ENCODE peak calls at places on chromosomes 1 and 21, in eight cellular contexts. C is kidney epithelial cell, S is psoas muscle, K is neuronal stem cell, T is upper lobe of right lung, Y is fibroblast of lung, P is Peyer's patch, J is tibial nerve. G is an unnamed sample. For H3K36me3, the result is how much of the 10 kb centered on the place peaks cover.

GRCh38 chr1:54882483-54882882 is 4.5 kb downstream of the DHCR24 start:
- DNase-seq in C (no peak), S (no peak), K (no peak), T (no peak), Y (no peak), P (no peak), J (no peak), G (no peak)

GRCh38 chr1:109719337-109719837 is 7.3 kb downstream of the GSTM5 start:
- DNase-seq in C (no peak), S (no peak), K (no peak), T (no peak), Y (peak), P (no peak), J (no peak), G (no peak)

GRCh38 chr1:151060241-151061011 is at the start of gene MLLT11:
- DNase-seq in C (no peak), S (peak), K (peak), T (no peak), Y (peak), P (peak), J (no peak), G (no peak)

GRCh38 chr1:100606438-100606837 is 68.5 kb downstream of the GPR88 start:
- DNase-seq in C (peak), S (peak), K (no peak), T (no peak), Y (peak), P (no peak), J (no peak), G (no peak)

GRCh38 chr1:154767315-154768240 is 102.5 kb downstream of the KCNN3 start:
- DNase-seq in C (no peak), S (no peak), K (no peak), T (peak), Y (peak), P (no peak), J (no peak), G (no peak)

GRCh38 chr1:15305366-15305765 is 58.3 kb downstream of the FHAD1 start:
- DNase-seq in C (no peak), S (no peak), K (no peak), T (no peak), Y (no peak), P (no peak), J (no peak), G (no peak)

GRCh38 chr1:219954052-219954451 is 25.7 kb upstream of the SLC30A10 start:
- DNase-seq in C (no peak), S (no peak), K (no peak), T (no peak), Y (no peak), P (no peak), J (no peak), G (no peak)

GRCh38 chr1:160209656-160210046 is 4.5 kb downstream of the PEA15 start:
- DNase-seq in C (no peak), S (peak), K (peak), T (no peak), Y (no peak), P (no peak), J (no peak), G (no peak)

GRCh38 chr1:50783286-50783685 is 176.8 kb downstream of the FAF1 start:
- DNase-seq in C (no peak), S (no peak), K (no peak), T (no peak), Y (peak), P (no peak), J (no peak), G (no peak)

GRCh38 chr1:223410036-223410435 is 16.8 kb downstream of the CCDC185 start:
- DNase-seq in C (no peak), S (no peak), K (no peak), T (no peak), Y (no peak), P (no peak), J (no peak), G (no peak)

GRCh38 chr1:213820362-213821149 is 167.2 kb upstream of the PROX1 start:
- DNase-seq in C (no peak), S (no peak), K (no peak), T (no peak), Y (no peak), P (no peak), J (no peak), G (no peak)

GRCh38 chr1:248714248-248714647 is 11.7 kb upstream of the OR14I1 start:
- DNase-seq in C (no peak), S (no peak), K (no peak), T (no peak), Y (peak), P (no peak), J (no peak), G (no peak)

GRCh38 chr1:240190881-240191385 is 99.2 kb downstream of the FMN2 start:
- DNase-seq in C (peak), S (no peak), K (no peak), T (no peak), Y (peak), P (no peak), J (no peak), G (no peak)

GRCh38 chr1:230682882-230683610 is 30.9 kb downstream of the AGT start:
- DNase-seq in C (no peak), S (no peak), K (no peak), T (no peak), Y (peak), P (no peak), J (no peak), G (no peak)

GRCh38 chr1:100881687-100882086 is 13.0 kb downstream of the EXTL2 start:
- DNase-seq in C (no peak), S (no peak), K (no peak), T (no peak), Y (no peak), P (no peak), J (no peak), G (no peak)

GRCh38 chr1:80657048-80657653 is 1143.6 kb upstream of the ADGRL2 start:
- DNase-seq in C (no peak), S (no peak), K (no peak), T (no peak), Y (peak), P (no peak), J (no peak), G (no peak)

GRCh38 chr1:43881415-43881814 is 52.2 kb upstream of the ARTN start:
- DNase-seq in C (no peak), S (no peak), K (no peak), T (no peak), Y (no peak), P (no peak), J (no peak), G (no peak)

GRCh38 chr1:91608876-91609275 is 108.2 kb downstream of the CDC7 start:
- DNase-seq in C (peak), S (no peak), K (no peak), T (no peak), Y (peak), P (no peak), J (no peak), G (no peak)

GRCh38 chr1:244054247-244054923 is 3.3 kb downstream of the ZBTB18 start:
- DNase-seq in C (no peak), S (no peak), K (no peak), T (no peak), Y (no peak), P (no peak), J (no peak), G (no peak)

GRCh38 chr1:200043330-200043668 is 15.8 kb downstream of the NR5A2 start:
- DNase-seq in C (no peak), S (no peak), K (no peak), T (no peak), Y (peak), P (no peak), J (no peak), G (no peak)

GRCh38 chr1:54986025-54986424 is 5.6 kb downstream of the TMEM61 start:
- DNase-seq in C (no peak), S (no peak), K (no peak), T (no peak), Y (no peak), P (no peak), J (no peak), G (no peak)

GRCh38 chr1:155208406-155208655 is 164 bp upstream of the MTX1 start:
- DNase-seq in C (no peak), S (no peak), K (no peak), T (no peak), Y (no peak), P (no peak), J (no peak), G (no peak)

GRCh38 chr1:244778356-244778755 is 57.1 kb upstream of the COX20 start:
- DNase-seq in C (peak), S (no peak), K (no peak), T (no peak), Y (peak), P (no peak), J (no peak), G (no peak)

GRCh38 chr1:57003398-57004139 is 37.8 kb upstream of the C8B start:
- DNase-seq in C (no peak), S (no peak), K (no peak), T (no peak), Y (no peak), P (no peak), J (no peak), G (no peak)

GRCh38 chr1:97163591-97164275 is 442.1 kb downstream of the PTBP2 start:
- DNase-seq in C (no peak), S (no peak), K (no peak), T (no peak), Y (no peak), P (no peak), J (no peak), G (no peak)

GRCh38 chr1:28751315-28752056 is 14.7 kb downstream of the YTHDF2 start:
- DNase-seq in C (no peak), S (no peak), K (no peak), T (no peak), Y (peak), P (no peak), J (no peak), G (no peak)

GRCh38 chr1:11804666-11805453 is 904 bp downstream of the MTHFR start:
- DNase-seq in C (no peak), S (peak), K (no peak), T (peak), Y (peak), P (peak), J (no peak), G (peak)

GRCh38 chr1:243390315-243390875 is 134.6 kb downstream of the SDCCAG8 start:
- DNase-seq in C (no peak), S (no peak), K (no peak), T (no peak), Y (no peak), P (no peak), J (no peak), G (no peak)

GRCh38 chr1:236460103-236460502 is 63.7 kb upstream of the LGALS8 start:
- DNase-seq in C (no peak), S (no peak), K (no peak), T (no peak), Y (no peak), P (no peak), J (no peak), G (no peak)

GRCh38 chr21:43815107-43815742 is 25.8 kb downstream of the RRP1 start:
- DNase-seq in C (no peak), S (peak), K (no peak), T (no peak), Y (no peak), P (no peak), J (no peak), G (no peak)

GRCh38 chr1:115089443-115090340 is at the start of gene TSPAN2:
- DNase-seq in C (no peak), S (peak), K (peak), T (peak), Y (peak), P (peak), J (no peak), G (no peak)

GRCh38 chr1:151398691-151399065 is 695 bp upstream of the PSMB4 start:
- DNase-seq in C (no peak), S (no peak), K (no peak), T (no peak), Y (no peak), P (no peak), J (no peak), G (no peak)

GRCh38 chr1:202200669-202201068 is 7.1 kb downstream of the LGR6 start:
- DNase-seq in C (no peak), S (no peak), K (no peak), T (no peak), Y (no peak), P (no peak), J (no peak), G (no peak)

GRCh38 chr1:232555581-232556189 is 74.2 kb downstream of the SIPA1L2 start:
- DNase-seq in C (no peak), S (no peak), K (no peak), T (no peak), Y (no peak), P (no peak), J (no peak), G (no peak)

GRCh38 chr1:157274698-157275534 is 136.7 kb upstream of the ETV3 start:
- DNase-seq in C (no peak), S (no peak), K (no peak), T (no peak), Y (peak), P (no peak), J (no peak), G (no peak)

GRCh38 chr1:39266269-39266668 is 61.8 kb downstream of the MACF1 start:
- DNase-seq in C (no peak), S (no peak), K (no peak), T (no peak), Y (peak), P (no peak), J (no peak), G (no peak)

GRCh38 chr1:119133987-119134386 is 6.5 kb downstream of the WARS2 start:
- DNase-seq in C (no peak), S (no peak), K (no peak), T (no peak), Y (no peak), P (no peak), J (no peak), G (no peak)

GRCh38 chr1:14909920-14910466 is 243.6 kb upstream of the TMEM51 start:
- DNase-seq in C (no peak), S (no peak), K (no peak), T (no peak), Y (no peak), P (no peak), J (no peak), G (no peak)

GRCh38 chr1:56494306-56494705 is 85.1 kb downstream of the PLPP3 start:
- DNase-seq in C (no peak), S (no peak), K (no peak), T (no peak), Y (no peak), P (no peak), J (no peak), G (no peak)

GRCh38 chr1:204248954-204249353 is 35.2 kb upstream of the GOLT1A start:
- DNase-seq in C (no peak), S (no peak), K (no peak), T (no peak), Y (no peak), P (no peak), J (no peak), G (no peak)

GRCh38 chr1:204250428-204251030 is 36.7 kb upstream of the GOLT1A start:
- DNase-seq in C (no peak), S (peak), K (no peak), T (no peak), Y (no peak), P (no peak), J (no peak), G (peak)

GRCh38 chr1:204249736-204250427 is 36.1 kb upstream of the GOLT1A start:
- DNase-seq in C (no peak), S (no peak), K (no peak), T (no peak), Y (no peak), P (no peak), J (no peak), G (no peak)

GRCh38 chr1:204251926-204252689 is 38.3 kb upstream of the GOLT1A start:
- DNase-seq in C (no peak), S (no peak), K (no peak), T (no peak), Y (no peak), P (no peak), J (no peak), G (no peak)

GRCh38 chr1:204251286-204251685 is 37.5 kb upstream of the GOLT1A start:
- DNase-seq in C (no peak), S (no peak), K (no peak), T (no peak), Y (no peak), P (no peak), J (no peak), G (no peak)
- H3K36me3 ChIP-seq in C (under half), S (under half), K (under half), T (under half), Y (under half), P (under half), J (under half), G (under half)

GRCh38 chr21:33258475-33258874 is 7.7 kb upstream of the IL10RB start:
- DNase-seq in C (no peak), S (no peak), K (no peak), T (no peak), Y (no peak), P (no peak), J (no peak), G (no peak)

GRCh38 chr21:33255404-33255803 is 10.8 kb upstream of the IL10RB start:
- DNase-seq in C (no peak), S (no peak), K (no peak), T (no peak), Y (no peak), P (no peak), J (no peak), G (no peak)

GRCh38 chr21:33256019-33256418 is 10.1 kb upstream of the IL10RB start:
- DNase-seq in C (no peak), S (no peak), K (no peak), T (no peak), Y (no peak), P (no peak), J (no peak), G (no peak)

GRCh38 chr21:33259428-33259827 is 6.7 kb upstream of the IL10RB start:
- DNase-seq in C (no peak), S (no peak), K (no peak), T (no peak), Y (peak), P (no peak), J (no peak), G (no peak)

GRCh38 chr21:33257404-33257803 is 8.8 kb upstream of the IL10RB start:
- DNase-seq in C (no peak), S (no peak), K (no peak), T (no peak), Y (no peak), P (no peak), J (no peak), G (no peak)
- H3K36me3 ChIP-seq in C (under half), S (half or more), K (under half), T (half or more), Y (under half), P (half or more), J (half or more), G (under half)

DNA sequence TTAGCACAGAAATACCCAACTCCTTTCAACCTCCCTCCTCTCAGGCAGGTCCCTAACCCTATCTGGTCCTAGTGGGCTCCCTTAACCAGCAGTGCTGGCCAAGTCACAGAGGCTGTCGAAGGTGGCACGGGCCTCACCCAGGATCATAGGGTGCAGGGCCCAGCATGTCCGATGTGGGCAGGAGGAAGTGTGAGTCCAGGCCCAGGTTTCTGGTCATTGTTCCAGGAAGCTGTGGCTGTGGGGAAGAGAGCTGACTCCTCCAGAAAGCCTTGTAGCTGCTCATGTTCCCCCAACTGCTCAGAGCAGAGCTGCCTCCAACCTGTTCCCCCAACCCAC is 2.4 kb downstream of the CCDC17 start:
- DNase-seq in C (no peak), S (no peak), K (no peak), T (no peak), Y (no peak), P (no peak), J (no peak), G (no peak)
- H3K36me3 ChIP-seq in C (under half), S (half or more), K (under half), T (under half), Y (under half), P (under half), J (half or more), G (under half)

DNA sequence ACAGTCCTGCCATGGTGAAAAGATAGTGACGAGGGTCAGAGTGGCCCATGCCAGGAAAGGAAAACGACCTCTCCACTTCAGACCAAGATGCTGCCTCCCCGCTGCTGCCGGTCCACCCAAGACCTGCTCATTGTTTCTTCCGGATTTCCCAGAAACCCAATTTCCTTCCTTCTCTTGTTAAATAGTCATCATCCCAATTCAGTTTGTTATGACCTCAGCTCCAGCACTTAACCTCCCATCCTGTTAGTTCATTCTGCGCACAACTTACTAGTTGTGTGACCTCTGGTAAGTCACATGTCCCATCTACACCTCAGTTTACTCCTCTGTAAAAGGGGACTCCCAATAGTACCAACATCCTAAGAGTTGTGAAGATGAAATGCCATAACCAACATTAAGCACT is 29.9 kb upstream of the PPP1R15B start:
- DNase-seq in C (no peak), S (no peak), K (no peak), T (no peak), Y (no peak), P (no peak), J (no peak), G (no peak)
- H3K36me3 ChIP-seq in C (under half), S (half or more), K (half or more), T (half or more), Y (under half), P (half or more), J (half or more), G (under half)

DNA sequence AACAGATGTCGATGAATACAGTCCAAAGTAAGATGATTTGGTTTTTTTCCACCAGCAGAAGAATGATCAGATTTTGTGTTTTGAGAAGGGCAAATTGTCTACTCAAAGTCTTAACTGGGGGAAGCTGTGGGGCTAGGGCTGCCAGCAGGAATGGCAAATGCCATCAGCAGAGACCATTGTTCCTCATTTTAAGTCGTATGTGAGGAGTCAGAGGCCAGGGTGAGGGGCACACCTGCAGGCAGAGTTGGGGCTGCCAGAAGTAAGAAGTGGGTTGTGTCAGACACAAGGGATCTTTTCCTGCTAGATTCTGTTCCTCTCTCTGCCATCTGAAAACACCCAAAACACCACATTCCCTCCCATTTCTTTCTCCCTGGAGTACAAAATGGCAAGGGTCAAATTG is 8.7 kb downstream of the PARK7 start:
- DNase-seq in C (no peak), S (no peak), K (no peak), T (no peak), Y (no peak), P (no peak), J (no peak), G (no peak)
- H3K36me3 ChIP-seq in C (under half), S (half or more), K (under half), T (half or more), Y (under half), P (half or more), J (half or more), G (half or more)

DNA sequence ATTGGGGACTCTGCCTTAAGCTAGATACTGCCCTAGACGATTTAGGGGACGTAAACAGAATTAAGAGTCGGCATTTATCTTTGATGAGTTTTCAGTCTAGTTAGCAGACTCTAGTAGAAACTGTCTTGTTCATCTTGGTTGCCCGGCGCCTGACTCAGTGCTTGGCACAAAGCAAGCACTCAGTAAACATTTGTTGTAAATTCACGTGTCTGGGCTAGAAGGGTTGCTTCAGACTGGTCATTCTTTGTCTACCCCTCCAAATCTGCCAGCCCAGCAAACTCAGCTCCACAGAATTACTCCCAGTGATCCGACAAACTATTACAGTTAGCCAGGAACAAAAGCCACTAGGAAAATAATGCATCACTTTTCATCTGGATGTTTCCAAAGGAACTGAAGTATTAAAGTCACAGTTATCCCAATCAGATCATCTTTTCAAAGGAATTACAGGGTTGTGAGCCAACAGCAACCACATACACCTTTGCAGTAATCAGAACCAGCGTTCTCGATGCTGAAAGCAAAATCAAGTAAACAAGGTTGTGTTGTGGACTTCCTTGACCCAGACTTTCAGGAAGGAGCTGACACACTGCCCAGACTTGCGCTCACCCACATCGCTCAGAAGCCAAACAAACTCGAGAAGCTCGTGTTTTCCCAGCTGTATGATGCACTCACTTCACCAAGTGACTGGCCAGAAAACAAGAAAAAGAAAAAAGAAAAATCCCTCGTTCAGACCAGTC is 66.5 kb upstream of the GADD45A start:
- DNase-seq in C (peak), S (peak), K (no peak), T (no peak), Y (peak), P (no peak), J (peak), G (peak)
- H3K36me3 ChIP-seq in C (under half), S (under half), K (under half), T (under half), Y (under half), P (under half), J (under half), G (under half)